ENCODE peak calls at places on chromosomes 1 and 21, in six cellular contexts. Q, Z, H, C, B and P are unnamed samples.

GRCh38 chr1:38891753-38892152 is 10.4 kb upstream of the GJA9 start:
- DNase-seq in B (no peak), C (no peak), Z (no peak), H (no peak), Q (no peak), P (no peak)

GRCh38 chr1:157348538-157349480 is 203.5 kb downstream of the FCRL5 start:
- DNase-seq in H (no peak), Q (no peak), C (no peak), Z (no peak), B (no peak), P (no peak)

GRCh38 chr1:173478099-173478555 is 992 bp downstream of the PRDX6 start:
- DNase-seq in H (peak), Z (peak), Q (peak), C (no peak), B (no peak), P (peak)

GRCh38 chr1:183267646-183268431 is 81.8 kb downstream of the LAMC2 start:
- DNase-seq in Z (no peak), C (no peak), H (peak), Q (peak), B (no peak), P (no peak)

GRCh38 chr1:228454238-228454637 is 32.9 kb upstream of the RNF187 start:
- DNase-seq in H (no peak), B (no peak), C (no peak), Q (no peak), Z (no peak), P (no peak)

GRCh38 chr1:150820710-150821521 is 12.9 kb upstream of the CTSK start:
- DNase-seq in C (no peak), Q (no peak), B (no peak), H (no peak), Z (no peak), P (no peak)

GRCh38 chr1:232667094-232667780 is 37.3 kb upstream of the SIPA1L2 start:
- DNase-seq in Q (no peak), Z (no peak), C (no peak), B (no peak), H (no peak), P (no peak)

GRCh38 chr21:45594721-45595489 is 48.6 kb upstream of the PCBP3 start:
- DNase-seq in C (no peak), Z (peak), B (no peak), H (no peak), Q (no peak), P (peak)

GRCh38 chr1:176754663-176755062 is 291.7 kb downstream of the PAPPA2 start:
- DNase-seq in H (no peak), B (no peak), Z (no peak), C (no peak), Q (no peak), P (no peak)

GRCh38 chr1:2148691-2149090 is 45.9 kb downstream of the FAAP20 start:
- DNase-seq in H (no peak), Z (no peak), Q (peak), B (no peak), C (no peak), P (peak)

GRCh38 chr1:52229494-52229893 is 87.6 kb downstream of the ZFYVE9 start:
- DNase-seq in Z (no peak), Q (no peak), H (no peak), C (no peak), B (no peak), P (no peak)

GRCh38 chr1:244353572-244354091 is 98.1 kb downstream of the ADSS2 start:
- DNase-seq in H (peak), B (peak), Q (peak), C (no peak), Z (no peak), P (peak)

GRCh38 chr1:164777518-164777917 is 218.5 kb downstream of the PBX1 start:
- DNase-seq in C (no peak), Q (no peak), Z (no peak), B (no peak), H (no peak), P (no peak)

GRCh38 chr1:42938596-42939184 is 20.0 kb downstream of the SLC2A1 start:
- DNase-seq in C (no peak), Q (no peak), B (no peak), Z (peak), H (no peak), P (peak)

GRCh38 chr1:200558866-200559459 is 61.6 kb downstream of the KIF14 start:
- DNase-seq in Z (no peak), B (peak), Q (peak), C (no peak), H (peak), P (no peak)

GRCh38 chr1:59367269-59368006 is 70.5 kb downstream of the FGGY start:
- DNase-seq in Q (peak), H (peak), C (no peak), Z (peak), B (no peak), P (peak)

GRCh38 chr1:184299076-184299790 is 87.6 kb upstream of the C1orf21 start:
- DNase-seq in Z (no peak), C (no peak), B (no peak), Q (no peak), H (peak), P (no peak)